ENCODE peak calls at places on chromosomes 6 and 20, in five cellular contexts. F is retinal pigment epithelial cell; N is effector memory CD4-positive, alpha-beta T cell; H is HL-60; V is H7. A is an unnamed sample.

GRCh38 chr6:157287247-157287850 is 36.0 kb downstream of the TMEM242 start:
- DNase-seq in V (no peak), N (no peak), H (no peak), F (no peak), A (no peak)

GRCh38 chr20:62787866-62788265 is 8.4 kb upstream of the MRGBP start:
- DNase-seq in F (no peak), V (no peak), N (no peak), H (peak), A (no peak)

GRCh38 chr6:159931112-159931511 is 37.8 kb upstream of the IGF2R start:
- DNase-seq in H (no peak), N (no peak), V (no peak), F (no peak), A (no peak)

GRCh38 chr6:155645328-155645727 is 189.7 kb upstream of the NOX3 start:
- DNase-seq in F (peak), H (no peak), N (no peak), V (no peak), A (no peak)

GRCh38 chr20:58310291-58310782 is 822 bp downstream of the RAB22A start:
- DNase-seq in V (no peak), N (no peak), F (no peak), H (no peak), A (no peak)

GRCh38 chr20:63697868-63698545 is 1.6 kb downstream of the TNFRSF6B start:
- DNase-seq in N (no peak), V (peak), H (no peak), F (no peak), A (peak)

GRCh38 chr20:38447931-38448675 is 13.0 kb upstream of the SNHG17 start:
- DNase-seq in V (no peak), F (no peak), N (no peak), H (peak), A (no peak)

GRCh38 chr20:663315-664090 is 10.5 kb upstream of the SRXN1 start:
- DNase-seq in V (no peak), H (peak), N (no peak), F (no peak), A (no peak)

GRCh38 chr20:21257192-21257591 is 45.9 kb upstream of the XRN2 start:
- DNase-seq in F (no peak), H (no peak), N (no peak), V (no peak), A (no peak)

GRCh38 chr6:29992792-29993191 is 50.5 kb downstream of the HLA-A start:
- DNase-seq in V (no peak), N (no peak), F (no peak), H (no peak), A (no peak)

GRCh38 chr6:42766163-42766670 is 15.6 kb upstream of the BICRAL start:
- DNase-seq in F (no peak), N (no peak), V (no peak), H (no peak), A (no peak)

GRCh38 chr6:42762950-42763349 is 17.0 kb upstream of the TBCC start:
- DNase-seq in H (no peak), F (no peak), V (no peak), N (no peak), A (no peak)

GRCh38 chr6:42761287-42762067 is 15.6 kb upstream of the TBCC start:
- DNase-seq in F (no peak), H (no peak), N (no peak), V (no peak), A (no peak)

GRCh38 chr6:42762338-42762929 is 16.5 kb upstream of the TBCC start:
- DNase-seq in H (no peak), F (no peak), N (no peak), V (no peak), A (no peak)

DNA sequence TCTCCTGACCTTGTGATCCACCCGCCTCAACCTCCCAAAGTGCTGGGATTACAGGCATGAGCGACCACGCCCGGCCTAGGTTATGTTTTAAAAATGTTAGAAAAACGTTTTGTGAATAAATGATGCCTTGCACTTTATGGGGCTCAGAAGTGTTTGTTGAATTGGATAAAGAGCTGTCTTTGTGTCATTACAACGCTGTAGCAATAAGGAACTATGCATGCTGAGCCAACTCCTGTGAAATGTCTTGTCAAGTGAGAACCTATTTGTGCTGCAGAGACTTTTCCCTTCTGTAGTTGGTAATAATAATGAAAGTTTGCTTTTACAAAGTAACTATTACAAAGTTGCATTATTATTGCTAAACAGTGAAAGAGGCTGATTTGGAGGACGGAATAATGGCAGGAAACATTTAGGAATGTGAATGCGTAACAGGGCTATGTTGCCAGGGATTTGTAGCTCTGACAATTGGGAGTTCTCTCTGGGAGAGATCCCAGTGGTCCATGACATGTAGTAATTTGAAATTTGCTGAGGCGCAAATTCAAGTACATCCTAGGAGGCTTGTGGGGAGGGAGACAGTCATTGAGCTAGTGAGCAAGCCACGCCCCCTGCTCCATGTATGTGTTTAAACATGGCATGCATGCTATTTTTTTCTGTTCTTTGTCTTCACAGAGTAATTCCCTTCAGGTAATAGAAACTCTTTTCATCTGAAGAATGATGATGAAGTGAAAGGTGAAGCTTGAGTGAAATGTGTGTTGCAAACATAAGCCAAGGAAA is 16.8 kb upstream of the BICRAL start:
- DNase-seq in N (no peak), F (no peak), H (no peak), V (no peak), A (no peak)
- H3K4me3 ChIP-seq in N (no peak), F (no peak), H (no peak), V (no peak), A (no peak)

GRCh38 chr6:64100702-64101101 is 465.1 kb downstream of the PHF3 start:
- DNase-seq in F (no peak), N (no peak), H (no peak), V (no peak), A (no peak)
- H3K4me3 ChIP-seq in F (no peak), N (no peak), H (no peak), V (no peak), A (no peak)

DNA sequence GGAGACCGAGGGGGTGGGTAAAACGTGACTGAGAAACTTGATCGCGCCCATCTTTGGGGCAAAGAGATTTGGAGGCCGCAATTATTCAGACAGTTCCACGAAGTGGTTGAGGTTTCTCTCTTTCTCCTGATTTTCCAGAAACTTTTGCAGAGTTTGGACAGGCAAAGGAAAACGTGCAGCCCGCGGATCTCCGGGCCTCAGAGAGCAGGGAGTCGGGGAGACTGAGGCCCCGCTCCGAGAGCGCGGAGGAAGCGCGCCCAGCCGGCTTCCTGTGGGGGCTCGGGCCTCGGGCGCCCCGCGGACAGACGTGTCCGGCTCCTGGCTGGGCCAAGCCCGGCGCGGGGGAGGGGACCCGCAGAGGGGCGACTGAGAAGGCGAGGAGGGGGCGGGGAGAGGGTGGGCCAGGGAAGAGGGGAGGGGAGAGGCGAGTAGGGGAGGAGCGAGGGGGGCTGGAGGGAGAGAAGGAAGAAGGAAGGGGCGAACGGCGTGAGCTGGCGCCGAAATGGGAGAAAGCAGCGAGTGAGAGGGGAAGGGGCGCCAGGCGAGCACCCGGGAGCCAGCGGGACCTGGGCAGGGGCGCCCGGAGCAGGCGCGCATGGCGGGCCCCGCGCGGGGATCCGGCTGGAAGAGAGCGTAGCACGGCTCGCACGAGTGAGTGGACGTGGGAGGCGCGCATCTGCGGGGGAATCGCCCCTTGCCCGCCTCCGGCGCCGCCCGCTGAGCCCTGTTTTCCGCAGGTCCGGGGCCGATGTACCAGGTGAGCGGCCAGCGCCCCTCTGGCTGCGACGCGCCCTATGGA is at the start of gene MDFI:
- DNase-seq in V (peak), F (no peak), H (no peak), N (no peak), A (no peak)
- H3K4me3 ChIP-seq in V (peak), F (peak), H (no peak), N (peak), A (peak)

DNA sequence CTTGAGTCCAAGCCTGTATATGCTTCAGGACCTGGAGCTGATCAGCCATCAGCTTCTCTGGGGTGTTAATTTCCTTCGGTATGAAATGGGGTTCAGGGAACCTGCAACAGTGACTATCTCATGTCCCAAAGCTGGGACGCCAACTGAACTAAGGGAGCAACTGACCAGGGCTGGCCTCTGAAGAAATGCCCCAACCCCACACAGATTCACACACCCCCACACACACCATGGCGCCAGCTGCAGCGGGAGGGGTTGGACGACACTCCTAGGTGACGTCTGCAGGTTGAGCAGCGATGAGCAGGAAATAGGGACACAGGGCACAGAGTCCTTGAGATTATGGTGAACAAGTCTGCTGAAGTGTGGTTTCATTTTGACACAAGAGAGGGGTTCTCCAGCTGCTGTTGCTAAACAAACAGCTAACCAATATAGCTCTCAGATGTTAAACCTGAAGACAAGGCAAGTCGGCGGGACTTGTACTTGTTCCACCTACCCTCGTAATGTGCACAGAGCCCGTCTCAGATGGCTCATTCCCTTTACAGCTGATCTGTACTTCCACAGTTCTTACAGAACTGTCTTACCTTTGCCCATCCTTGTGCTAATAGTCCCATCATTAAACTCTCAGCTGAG is 7.5 kb upstream of the ADTRP start:
- DNase-seq in N (no peak), F (no peak), H (no peak), V (no peak), A (no peak)
- H3K4me3 ChIP-seq in N (peak), F (no peak), H (no peak), V (no peak), A (no peak)

GRCh38 chr6:168188310-168188973 is 109.4 kb upstream of the FRMD1 start:
- DNase-seq in H (no peak), N (no peak), V (peak), F (no peak), A (peak)

GRCh38 chr6:168188974-168189678 is 110.1 kb upstream of the FRMD1 start:
- DNase-seq in V (peak), H (no peak), F (no peak), N (no peak), A (peak)

GRCh38 chr6:168184701-168185100 is 105.7 kb upstream of the FRMD1 start:
- DNase-seq in V (no peak), H (no peak), F (no peak), N (no peak), A (no peak)

GRCh38 chr6:168183613-168183970 is 104.6 kb upstream of the FRMD1 start:
- DNase-seq in F (no peak), V (no peak), N (no peak), H (no peak), A (no peak)

DNA sequence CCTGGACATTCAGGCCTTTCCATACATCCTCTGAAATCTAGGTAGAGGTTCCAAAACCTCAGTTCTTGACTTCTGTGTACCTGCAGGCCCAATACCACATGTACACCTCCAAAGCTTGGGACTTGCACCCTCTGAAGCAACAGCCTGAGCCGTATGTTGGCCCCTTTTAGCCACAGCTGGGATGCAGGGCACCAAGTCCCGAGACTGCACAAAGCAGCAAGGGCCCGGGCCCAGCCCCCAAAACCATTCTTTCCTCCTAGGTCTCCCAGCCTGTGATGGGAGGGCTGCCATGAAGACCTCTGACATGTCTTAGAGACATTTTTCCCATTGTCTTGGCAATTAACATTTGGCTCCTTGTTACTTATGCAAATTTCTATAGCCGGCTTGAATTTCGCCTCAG is 107.4 kb upstream of the FRMD1 start:
- DNase-seq in N (no peak), V (no peak), H (no peak), F (no peak), A (no peak)
- H3K4me3 ChIP-seq in N (no peak), V (no peak), H (no peak), F (no peak), A (no peak)

GRCh38 chr20:35226775-35227681 is 538 bp downstream of the MMP24 start:
- DNase-seq in V (peak), F (no peak), H (no peak), N (peak), A (no peak)
- H3K4me3 ChIP-seq in V (peak), F (peak), H (no peak), N (no peak), A (peak)

DNA sequence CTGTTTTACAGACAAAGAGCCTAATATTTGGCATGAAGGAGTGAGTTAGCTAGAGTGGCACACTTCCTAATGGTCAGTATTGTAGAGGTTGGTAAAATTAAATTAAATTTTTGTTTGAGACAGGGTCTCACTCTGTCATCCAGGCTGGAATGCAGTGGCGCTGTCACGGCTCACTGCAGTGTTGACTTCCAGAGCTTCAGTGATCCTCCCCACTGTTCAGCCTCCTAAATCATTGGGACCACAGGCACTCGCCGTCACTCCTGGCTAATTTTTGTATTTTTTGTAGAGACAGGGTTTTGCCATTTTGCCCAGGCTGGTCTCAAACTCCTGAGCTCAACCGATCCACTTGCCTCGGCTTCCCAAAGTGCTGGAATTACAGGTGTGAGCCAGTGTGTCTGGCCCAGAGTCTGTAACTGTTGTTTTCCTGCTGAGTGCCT is 70.9 kb downstream of the SCAND1 start:
- DNase-seq in F (no peak), N (no peak), H (no peak), V (no peak), A (no peak)
- H3K4me3 ChIP-seq in F (peak), N (no peak), H (no peak), V (no peak), A (peak)

GRCh38 chr20:32507998-32508774 is 76.9 kb downstream of the NOL4L start:
- DNase-seq in H (peak), F (no peak), V (peak), N (no peak), A (no peak)

GRCh38 chr20:32506721-32507120 is 78.4 kb downstream of the NOL4L start:
- DNase-seq in V (peak), N (no peak), F (no peak), H (no peak), A (no peak)

GRCh38 chr20:32509639-32510066 is 75.5 kb downstream of the NOL4L start:
- DNase-seq in F (no peak), V (peak), H (no peak), N (peak), A (no peak)

GRCh38 chr20:32510120-32510600 is 75.0 kb downstream of the NOL4L start:
- DNase-seq in H (no peak), F (no peak), V (no peak), N (no peak), A (no peak)

DNA sequence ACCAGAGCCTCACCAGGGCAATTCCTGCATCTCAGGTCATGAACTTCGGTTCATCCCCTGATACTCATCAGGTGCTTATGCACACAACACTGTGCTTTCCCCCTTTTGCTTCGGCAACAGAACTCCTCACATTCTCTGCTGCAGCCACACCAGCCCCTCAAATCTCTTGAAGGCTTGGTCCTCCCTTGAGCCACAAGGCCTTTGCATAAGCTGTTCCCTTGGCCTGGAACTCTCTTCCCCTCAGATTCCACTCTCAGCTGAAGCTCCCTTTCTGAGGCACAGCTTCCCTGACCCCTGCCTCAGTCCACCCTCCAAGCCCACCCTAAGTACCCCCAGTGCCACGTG is 76.4 kb downstream of the NOL4L start:
- DNase-seq in N (no peak), H (no peak), V (peak), F (no peak), A (no peak)
- H3K4me3 ChIP-seq in N (no peak), H (no peak), V (no peak), F (no peak), A (no peak)

GRCh38 chr6:158452191-158452590 is 107.7 kb upstream of the TMEM181 start:
- DNase-seq in N (no peak), V (no peak), F (no peak), H (no peak), A (no peak)
- H3K4me3 ChIP-seq in N (no peak), V (no peak), F (no peak), H (no peak), A (no peak)